ENCODE peak calls at places on chromosomes 6 and 20, in five cellular contexts. One of them, this sample, is unnamed.

GRCh38 chr6:118318648-118319047 is 229.4 kb upstream of the PLN start:
- DNase-seq in RWPE2: no peak
- DNase-seq in adrenal gland: no peak
- DNase-seq in right atrium auricular region: no peak
- DNase-seq in HL-60: no peak
- DNase-seq in this sample: no peak

GRCh38 chr6:45640081-45640491 is 262.4 kb upstream of the SUPT3H start:
- DNase-seq in RWPE2: no peak
- DNase-seq in HL-60: no peak
- DNase-seq in right atrium auricular region: no peak
- DNase-seq in adrenal gland: no peak
- DNase-seq in this sample: no peak

GRCh38 chr6:3001773-3002293 is 2.1 kb downstream of the NQO2 start:
- DNase-seq in adrenal gland: peak
- DNase-seq in RWPE2: no peak
- DNase-seq in right atrium auricular region: no peak
- DNase-seq in HL-60: peak
- DNase-seq in this sample: peak

GRCh38 chr6:111416529-111416928 is 66.5 kb downstream of the REV3L start:
- DNase-seq in adrenal gland: no peak
- DNase-seq in right atrium auricular region: no peak
- DNase-seq in RWPE2: no peak
- DNase-seq in HL-60: no peak
- DNase-seq in this sample: no peak

GRCh38 chr20:19697415-19697814 is 60.6 kb upstream of the RIN2 start:
- DNase-seq in right atrium auricular region: no peak
- DNase-seq in adrenal gland: no peak
- DNase-seq in HL-60: no peak
- DNase-seq in RWPE2: no peak
- DNase-seq in this sample: no peak

GRCh38 chr6:89518352-89519055 is 85.6 kb downstream of the ANKRD6 start:
- DNase-seq in right atrium auricular region: no peak
- DNase-seq in adrenal gland: no peak
- DNase-seq in HL-60: no peak
- DNase-seq in RWPE2: no peak
- DNase-seq in this sample: no peak

GRCh38 chr6:23176883-23177282 is 607.5 kb downstream of the HDGFL1 start:
- DNase-seq in right atrium auricular region: no peak
- DNase-seq in HL-60: no peak
- DNase-seq in adrenal gland: no peak
- DNase-seq in RWPE2: no peak
- DNase-seq in this sample: no peak

GRCh38 chr20:571754-572331 is 28.3 kb upstream of the CSNK2A1 start:
- DNase-seq in RWPE2: no peak
- DNase-seq in HL-60: no peak
- DNase-seq in adrenal gland: peak
- DNase-seq in right atrium auricular region: no peak
- DNase-seq in this sample: no peak

GRCh38 chr20:37727957-37728634 is 34.3 kb downstream of the CTNNBL1 start:
- DNase-seq in adrenal gland: no peak
- DNase-seq in RWPE2: no peak
- DNase-seq in right atrium auricular region: no peak
- DNase-seq in HL-60: no peak
- DNase-seq in this sample: no peak

GRCh38 chr6:25309886-25310285 is 30.7 kb downstream of the CARMIL1 start:
- DNase-seq in adrenal gland: no peak
- DNase-seq in HL-60: no peak
- DNase-seq in right atrium auricular region: no peak
- DNase-seq in RWPE2: no peak
- DNase-seq in this sample: no peak

GRCh38 chr20:38170219-38170902 is 5.3 kb upstream of the TGM2 start:
- DNase-seq in right atrium auricular region: no peak
- DNase-seq in HL-60: no peak
- DNase-seq in adrenal gland: no peak
- DNase-seq in RWPE2: no peak
- DNase-seq in this sample: no peak

GRCh38 chr6:170174124-170174770 is 116.6 kb downstream of the DLL1 start:
- DNase-seq in RWPE2: no peak
- DNase-seq in right atrium auricular region: no peak
- DNase-seq in adrenal gland: peak
- DNase-seq in HL-60: no peak
- DNase-seq in this sample: no peak

GRCh38 chr20:34123309-34123708 is 11.3 kb upstream of the EIF2S2 start:
- DNase-seq in right atrium auricular region: no peak
- DNase-seq in adrenal gland: no peak
- DNase-seq in HL-60: no peak
- DNase-seq in RWPE2: no peak
- DNase-seq in this sample: no peak

GRCh38 chr6:52553719-52554118 is 23.1 kb downstream of the TRAM2 start:
- DNase-seq in RWPE2: no peak
- DNase-seq in HL-60: no peak
- DNase-seq in adrenal gland: no peak
- DNase-seq in right atrium auricular region: no peak
- DNase-seq in this sample: no peak

GRCh38 chr20:2144850-2145249 is 43.2 kb downstream of the STK35 start:
- DNase-seq in right atrium auricular region: no peak
- DNase-seq in adrenal gland: no peak
- DNase-seq in RWPE2: no peak
- DNase-seq in HL-60: no peak
- DNase-seq in this sample: no peak

GRCh38 chr20:2143594-2143993 is 42.0 kb downstream of the STK35 start:
- DNase-seq in RWPE2: no peak
- DNase-seq in adrenal gland: no peak
- DNase-seq in HL-60: no peak
- DNase-seq in right atrium auricular region: no peak
- DNase-seq in this sample: no peak

GRCh38 chr20:2145376-2145775 is 43.7 kb downstream of the STK35 start:
- DNase-seq in HL-60: no peak
- DNase-seq in RWPE2: no peak
- DNase-seq in adrenal gland: no peak
- DNase-seq in right atrium auricular region: no peak
- DNase-seq in this sample: no peak

GRCh38 chr20:2149507-2149906 is 47.9 kb downstream of the STK35 start:
- DNase-seq in right atrium auricular region: no peak
- DNase-seq in adrenal gland: no peak
- DNase-seq in RWPE2: no peak
- DNase-seq in HL-60: no peak
- DNase-seq in this sample: no peak

DNA sequence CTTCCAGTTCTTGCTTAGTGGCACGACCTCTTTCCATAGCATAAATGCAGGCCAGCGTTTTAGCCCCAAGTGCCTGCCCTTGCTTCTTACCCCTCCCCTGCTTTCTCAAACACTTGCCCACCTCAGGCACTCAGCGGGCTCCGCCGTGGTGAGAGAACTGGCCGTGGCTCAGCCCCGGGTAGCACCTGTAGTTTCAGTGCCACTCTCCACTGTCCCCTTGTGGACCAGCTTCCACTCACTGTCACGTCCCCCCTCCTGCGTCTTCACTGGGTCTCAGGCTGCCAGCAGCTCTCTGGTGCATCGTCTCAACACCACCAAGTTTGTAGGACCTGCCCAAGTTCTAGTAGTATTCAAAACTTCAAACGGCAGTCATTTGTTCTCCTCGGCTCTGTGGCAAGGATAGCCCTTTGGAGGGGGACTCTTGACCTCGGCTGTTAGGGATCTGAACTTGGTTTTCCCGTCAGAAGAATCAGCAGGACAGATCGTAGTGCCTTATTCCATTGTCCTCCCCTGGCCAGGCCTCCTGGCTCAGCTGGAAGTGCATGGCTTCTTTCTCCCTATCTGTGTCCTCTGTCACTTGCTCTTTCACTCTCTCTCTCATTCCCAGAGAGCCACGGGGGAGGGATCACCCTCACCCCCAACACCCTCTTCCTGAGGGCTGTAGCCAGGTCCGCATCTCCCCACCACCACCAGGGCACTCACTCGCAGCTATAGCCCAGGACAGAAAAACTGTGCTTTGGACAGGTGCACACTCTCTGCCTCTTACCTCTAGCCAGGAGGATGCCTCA is 44.6 kb downstream of the STK35 start:
- DNase-seq in right atrium auricular region: no peak
- DNase-seq in RWPE2: no peak
- DNase-seq in adrenal gland: no peak
- DNase-seq in HL-60: no peak
- DNase-seq in this sample: no peak
- TF ChIP-seq CTCF in right atrium auricular region: no peak
- TF ChIP-seq CTCF in RWPE2: no peak
- TF ChIP-seq CTCF in adrenal gland: no peak
- TF ChIP-seq CTCF in HL-60: no peak
- TF ChIP-seq CTCF in this sample: no peak

DNA sequence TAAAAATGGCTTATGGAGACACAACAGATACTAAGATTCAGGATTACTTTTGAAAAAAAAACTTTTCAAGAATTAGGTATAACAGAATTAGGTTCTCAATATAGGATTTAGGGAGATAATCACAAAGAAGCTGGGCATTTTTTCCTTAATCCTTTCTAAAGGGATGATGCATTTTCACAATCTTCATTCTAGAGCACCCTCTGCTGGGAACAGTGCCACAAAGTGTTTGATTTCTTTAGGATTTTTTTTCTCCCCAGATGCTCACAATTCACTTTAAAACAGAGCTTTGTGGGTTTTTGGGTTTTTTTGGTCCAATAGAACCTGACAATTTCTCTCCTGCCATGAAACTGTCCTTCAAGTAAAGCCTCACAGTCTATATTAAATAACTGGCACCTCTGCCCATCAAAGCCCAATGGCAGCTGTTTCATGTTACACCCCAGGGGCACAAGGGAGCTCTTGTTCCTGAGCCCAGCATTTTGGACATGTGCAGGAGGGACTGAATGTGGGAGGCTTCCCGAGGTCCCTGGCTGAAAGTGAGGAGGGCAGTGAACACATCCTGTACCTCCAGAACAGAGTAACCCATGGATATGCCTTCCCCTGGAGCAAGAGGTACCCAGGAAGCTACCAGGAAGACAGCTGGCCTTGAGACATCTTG is 39.7 kb downstream of the PREP start:
- DNase-seq in HL-60: no peak
- DNase-seq in adrenal gland: no peak
- DNase-seq in RWPE2: no peak
- DNase-seq in right atrium auricular region: no peak
- DNase-seq in this sample: no peak
- TF ChIP-seq CTCF in HL-60: no peak
- TF ChIP-seq CTCF in adrenal gland: peak
- TF ChIP-seq CTCF in RWPE2: peak
- TF ChIP-seq CTCF in right atrium auricular region: peak
- TF ChIP-seq CTCF in this sample: no peak

DNA sequence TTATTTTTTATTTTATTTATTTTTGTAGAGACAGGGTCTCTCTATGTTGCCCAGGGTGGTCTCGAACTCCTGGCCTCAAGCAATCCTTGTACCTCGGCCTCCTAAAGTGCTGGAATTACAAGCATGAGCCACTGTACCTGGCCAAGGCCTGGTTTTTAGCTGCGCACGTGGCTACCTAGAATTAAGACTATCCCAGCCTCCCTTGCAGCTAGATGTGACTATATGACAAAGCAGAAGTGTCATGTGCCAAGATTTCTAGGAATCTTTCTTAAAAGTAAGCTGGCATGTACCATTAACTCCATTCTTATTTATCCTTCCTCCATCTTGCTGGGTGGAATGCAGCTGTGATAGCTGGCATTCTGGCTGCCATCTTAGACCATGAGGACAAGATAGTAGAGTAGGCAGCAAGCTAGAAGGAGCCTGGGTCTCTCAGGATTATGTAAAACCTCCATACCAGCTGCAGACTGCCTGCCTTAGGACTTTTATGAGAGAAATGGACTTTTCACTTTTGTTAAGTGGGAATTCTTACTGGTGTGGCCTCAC is 2.1 kb upstream of the SPDEF start:
- DNase-seq in HL-60: no peak
- DNase-seq in RWPE2: no peak
- DNase-seq in adrenal gland: no peak
- DNase-seq in right atrium auricular region: no peak
- DNase-seq in this sample: no peak
- TF ChIP-seq CTCF in HL-60: no peak
- TF ChIP-seq CTCF in RWPE2: no peak
- TF ChIP-seq CTCF in adrenal gland: no peak
- TF ChIP-seq CTCF in right atrium auricular region: no peak
- TF ChIP-seq CTCF in this sample: no peak

GRCh38 chr20:47196091-47197081 is 160.1 kb downstream of the ZMYND8 start:
- DNase-seq in HL-60: peak
- DNase-seq in RWPE2: no peak
- DNase-seq in right atrium auricular region: peak
- DNase-seq in adrenal gland: peak
- DNase-seq in this sample: peak

GRCh38 chr20:47201074-47201730 is 155.3 kb downstream of the ZMYND8 start:
- DNase-seq in adrenal gland: no peak
- DNase-seq in right atrium auricular region: no peak
- DNase-seq in HL-60: no peak
- DNase-seq in RWPE2: no peak
- DNase-seq in this sample: no peak

GRCh38 chr20:47195573-47195972 is 160.9 kb downstream of the ZMYND8 start:
- DNase-seq in right atrium auricular region: no peak
- DNase-seq in adrenal gland: no peak
- DNase-seq in HL-60: no peak
- DNase-seq in RWPE2: no peak
- DNase-seq in this sample: no peak

GRCh38 chr20:47198996-47199552 is 157.4 kb downstream of the ZMYND8 start:
- DNase-seq in right atrium auricular region: no peak
- DNase-seq in HL-60: no peak
- DNase-seq in RWPE2: no peak
- DNase-seq in adrenal gland: no peak
- DNase-seq in this sample: no peak

GRCh38 chr20:47198254-47198671 is 158.2 kb downstream of the ZMYND8 start:
- DNase-seq in right atrium auricular region: no peak
- DNase-seq in RWPE2: no peak
- DNase-seq in HL-60: no peak
- DNase-seq in adrenal gland: no peak
- DNase-seq in this sample: peak
- TF ChIP-seq CTCF in right atrium auricular region: no peak
- TF ChIP-seq CTCF in RWPE2: peak
- TF ChIP-seq CTCF in HL-60: no peak
- TF ChIP-seq CTCF in adrenal gland: no peak
- TF ChIP-seq CTCF in this sample: no peak

DNA sequence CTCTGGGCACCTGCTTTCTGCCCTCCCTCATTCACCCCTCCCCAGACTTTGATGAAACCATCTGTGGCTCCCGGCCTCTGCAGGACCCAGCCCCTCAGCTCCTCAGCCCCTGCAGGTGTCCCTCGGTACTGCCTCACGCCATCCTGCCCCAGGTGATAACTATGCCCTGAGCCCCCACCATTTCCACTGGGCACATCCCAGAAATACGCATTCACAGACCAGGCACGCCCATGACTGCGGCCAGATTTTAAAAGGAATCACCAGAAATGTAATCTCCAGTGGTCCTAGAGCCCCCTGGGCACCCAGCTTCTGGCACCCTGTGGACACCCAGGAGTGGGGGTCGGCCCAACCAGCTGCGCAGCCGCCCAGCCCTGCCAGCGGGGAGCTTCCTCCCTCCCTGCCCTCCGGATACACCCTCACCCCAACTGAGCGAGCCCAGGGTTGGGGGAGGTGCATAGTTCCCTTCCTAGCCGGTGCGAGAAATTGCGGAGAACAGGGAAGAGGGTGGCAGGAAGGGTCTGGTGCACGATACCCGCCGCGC is 585 bp upstream of the NTSR1 start:
- DNase-seq in adrenal gland: no peak
- DNase-seq in right atrium auricular region: no peak
- DNase-seq in HL-60: peak
- DNase-seq in RWPE2: no peak
- DNase-seq in this sample: no peak
- TF ChIP-seq CTCF in adrenal gland: no peak
- TF ChIP-seq CTCF in right atrium auricular region: no peak
- TF ChIP-seq CTCF in HL-60: no peak
- TF ChIP-seq CTCF in RWPE2: peak
- TF ChIP-seq CTCF in this sample: no peak

GRCh38 chr20:63740501-63741353 is 1.2 kb downstream of the SLC2A4RG start:
- DNase-seq in adrenal gland: peak
- DNase-seq in RWPE2: peak
- DNase-seq in HL-60: peak
- DNase-seq in right atrium auricular region: peak
- DNase-seq in this sample: peak
- TF ChIP-seq CTCF in adrenal gland: peak
- TF ChIP-seq CTCF in RWPE2: peak
- TF ChIP-seq CTCF in HL-60: no peak
- TF ChIP-seq CTCF in right atrium auricular region: peak
- TF ChIP-seq CTCF in this sample: no peak

This sample was measured in GM10248.